ENCODE peak calls at places on chromosomes 12 and 14, in four cellular contexts. One of them, this sample, is unnamed.
A peak's percentile ranks its signal among the peaks of the same experiment; 100 is the strongest.

GRCh38 chr14:96639550-96639949 is 137.4 kb downstream of the PAPOLA start:
- DNase-seq in transverse colon: no peak
- DNase-seq in sigmoid colon: no peak
- DNase-seq in SK-N-SH: no peak
- DNase-seq in this sample: no peak

GRCh38 chr14:103518416-103519042 is 4.1 kb downstream of the CKB start:
- DNase-seq in transverse colon: peak; percentile 80
- DNase-seq in sigmoid colon: peak; percentile 92
- DNase-seq in SK-N-SH: peak; percentile 92
- DNase-seq in this sample: no peak

GRCh38 chr14:72538387-72538786 is 355.5 kb downstream of the DPF3 start:
- DNase-seq in transverse colon: no peak
- DNase-seq in sigmoid colon: no peak
- DNase-seq in SK-N-SH: no peak
- DNase-seq in this sample: peak; percentile 57

GRCh38 chr14:45811155-45811554 is 558.2 kb upstream of the MIS18BP1 start:
- DNase-seq in transverse colon: no peak
- DNase-seq in sigmoid colon: no peak
- DNase-seq in SK-N-SH: no peak
- DNase-seq in this sample: no peak

GRCh38 chr14:94770251-94770749 is 387 bp upstream of the GSC start:
- DNase-seq in transverse colon: no peak
- DNase-seq in sigmoid colon: no peak
- DNase-seq in SK-N-SH: no peak
- DNase-seq in this sample: no peak

GRCh38 chr14:50856660-50857059 is 15.2 kb upstream of the ABHD12B start:
- DNase-seq in transverse colon: no peak
- DNase-seq in sigmoid colon: no peak
- DNase-seq in SK-N-SH: no peak
- DNase-seq in this sample: no peak

GRCh38 chr14:50260511-50260910 is 29.1 kb upstream of the SOS2 start:
- DNase-seq in transverse colon: no peak
- DNase-seq in sigmoid colon: no peak
- DNase-seq in SK-N-SH: peak; percentile 19
- DNase-seq in this sample: no peak

GRCh38 chr12:56636118-56636674 is 6.1 kb upstream of the BAZ2A start:
- DNase-seq in transverse colon: peak; percentile 93
- DNase-seq in sigmoid colon: peak; percentile 96
- DNase-seq in SK-N-SH: peak; percentile 85
- DNase-seq in this sample: peak; percentile 96

GRCh38 chr12:4164591-4165558 is 108.7 kb upstream of the CCND2 start:
- DNase-seq in transverse colon: peak; percentile 50
- DNase-seq in sigmoid colon: peak; percentile 75
- DNase-seq in SK-N-SH: no peak
- DNase-seq in this sample: no peak

GRCh38 chr12:108599541-108599940 is 1.7 kb upstream of the TMEM119 start:
- DNase-seq in transverse colon: no peak
- DNase-seq in sigmoid colon: no peak
- DNase-seq in SK-N-SH: no peak
- DNase-seq in this sample: no peak

GRCh38 chr12:26017484-26018211 is 59.2 kb downstream of the RASSF8 start:
- DNase-seq in transverse colon: no peak
- DNase-seq in sigmoid colon: peak; percentile 64
- DNase-seq in SK-N-SH: peak; percentile 20
- DNase-seq in this sample: no peak

GRCh38 chr14:45558183-45558582 is 305.2 kb upstream of the MIS18BP1 start:
- DNase-seq in transverse colon: no peak
- DNase-seq in sigmoid colon: no peak
- DNase-seq in SK-N-SH: no peak
- DNase-seq in this sample: no peak

GRCh38 chr14:90714811-90715210 is 101.4 kb downstream of the TTC7B start:
- DNase-seq in transverse colon: no peak
- DNase-seq in sigmoid colon: no peak
- DNase-seq in SK-N-SH: no peak
- DNase-seq in this sample: no peak

GRCh38 chr14:70045296-70045695 is 143.5 kb downstream of the SLC8A3 start:
- DNase-seq in transverse colon: no peak
- DNase-seq in sigmoid colon: no peak
- DNase-seq in SK-N-SH: no peak
- DNase-seq in this sample: no peak

GRCh38 chr14:38646391-38646790 is 390.5 kb upstream of the CLEC14A start:
- DNase-seq in transverse colon: no peak
- DNase-seq in sigmoid colon: no peak
- DNase-seq in SK-N-SH: no peak
- DNase-seq in this sample: no peak

GRCh38 chr12:48933664-48934311 is 8.5 kb upstream of the FKBP11 start:
- DNase-seq in transverse colon: no peak
- DNase-seq in sigmoid colon: no peak
- DNase-seq in SK-N-SH: no peak
- DNase-seq in this sample: no peak

GRCh38 chr12:13347241-13348043 is 150.9 kb downstream of the EMP1 start:
- DNase-seq in transverse colon: no peak
- DNase-seq in sigmoid colon: no peak
- DNase-seq in SK-N-SH: no peak
- DNase-seq in this sample: peak; percentile 67

GRCh38 chr12:98328467-98328866 is 186.9 kb upstream of the TMPO start:
- DNase-seq in transverse colon: no peak
- DNase-seq in sigmoid colon: no peak
- DNase-seq in SK-N-SH: no peak
- DNase-seq in this sample: no peak

GRCh38 chr12:131087302-131087818 is 133.7 kb downstream of the ADGRD1 start:
- DNase-seq in transverse colon: no peak
- DNase-seq in sigmoid colon: peak; percentile 53
- DNase-seq in SK-N-SH: no peak
- DNase-seq in this sample: no peak

DNA sequence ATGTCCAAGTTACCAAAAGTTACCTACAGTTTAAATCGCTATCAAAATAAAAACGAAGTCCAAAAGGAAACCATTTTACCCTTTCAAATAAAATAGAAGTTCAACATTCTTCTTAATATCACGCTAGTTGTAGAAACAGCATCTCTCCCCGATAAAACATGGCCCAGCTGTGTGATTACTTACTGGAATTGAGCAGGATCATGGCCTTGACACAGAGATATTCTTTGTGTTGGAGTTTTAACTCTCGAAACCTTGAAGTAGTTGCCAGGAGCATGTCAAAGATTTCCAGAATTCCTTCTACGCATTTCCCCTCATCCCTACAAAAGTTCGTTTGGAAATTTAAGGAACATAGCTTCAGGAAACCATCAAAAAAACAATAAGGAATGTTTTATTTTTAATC is 44.8 kb downstream of the ESR2 start:
- DNase-seq in transverse colon: no peak
- DNase-seq in sigmoid colon: no peak
- DNase-seq in SK-N-SH: no peak
- DNase-seq in this sample: no peak
- TF ChIP-seq EP300 in transverse colon: no peak
- TF ChIP-seq EP300 in sigmoid colon: no peak
- TF ChIP-seq EP300 in SK-N-SH: no peak
- TF ChIP-seq EP300 in this sample: no peak

GRCh38 chr12:75712223-75712622 is 200.8 kb upstream of the KRR1 start:
- DNase-seq in transverse colon: no peak
- DNase-seq in sigmoid colon: no peak
- DNase-seq in SK-N-SH: no peak
- DNase-seq in this sample: no peak

GRCh38 chr12:75715682-75716081 is 204.3 kb upstream of the KRR1 start:
- DNase-seq in transverse colon: no peak
- DNase-seq in sigmoid colon: no peak
- DNase-seq in SK-N-SH: no peak
- DNase-seq in this sample: no peak

GRCh38 chr12:75713434-75713833 is 202.0 kb upstream of the KRR1 start:
- DNase-seq in transverse colon: no peak
- DNase-seq in sigmoid colon: no peak
- DNase-seq in SK-N-SH: no peak
- DNase-seq in this sample: no peak

GRCh38 chr12:75715323-75715644 is 203.9 kb upstream of the KRR1 start:
- DNase-seq in transverse colon: no peak
- DNase-seq in sigmoid colon: no peak
- DNase-seq in SK-N-SH: no peak
- DNase-seq in this sample: no peak

DNA sequence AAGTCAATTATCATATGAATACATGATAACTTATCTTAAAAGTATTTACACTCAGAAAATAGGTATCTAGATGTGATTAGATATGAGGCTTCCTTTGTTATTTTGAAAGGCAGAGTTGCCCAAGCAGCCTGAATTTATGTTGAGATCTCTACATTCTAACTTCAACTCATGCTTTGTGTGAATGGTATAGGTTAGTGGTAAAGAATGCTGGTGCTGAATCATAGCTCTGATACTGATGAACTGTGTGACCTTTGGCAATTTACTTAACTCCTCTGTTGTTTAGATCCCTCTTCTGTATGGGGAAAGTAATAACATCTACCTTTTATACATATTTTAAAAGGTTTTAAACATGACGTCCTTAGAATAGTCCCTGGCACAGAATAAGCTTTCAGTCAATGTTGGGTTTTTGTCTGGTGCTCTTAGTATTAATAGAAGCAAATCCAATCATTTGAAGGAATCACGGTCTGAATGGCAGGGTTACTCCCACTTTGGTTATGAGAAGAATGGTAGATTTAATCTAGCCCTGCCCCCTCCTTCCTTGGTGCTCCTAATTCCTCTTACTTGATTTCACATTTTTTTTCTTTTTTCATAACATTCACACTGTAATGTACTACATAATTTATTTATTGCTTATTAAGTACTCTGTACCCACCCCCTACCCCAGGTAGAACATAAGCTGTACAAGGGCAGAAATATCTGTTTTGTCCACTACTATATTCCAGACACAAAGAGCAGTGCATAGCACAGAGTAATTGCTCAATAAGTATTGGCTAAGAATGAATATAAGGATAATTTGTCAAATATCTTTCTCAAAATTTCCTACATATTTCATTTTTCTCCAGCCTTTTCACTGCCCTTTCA is 203.3 kb upstream of the KRR1 start:
- DNase-seq in transverse colon: no peak
- DNase-seq in sigmoid colon: no peak
- DNase-seq in SK-N-SH: no peak
- DNase-seq in this sample: no peak
- TF ChIP-seq POLR2AphosphoS5 in transverse colon: no peak
- TF ChIP-seq POLR2AphosphoS5 in sigmoid colon: no peak
- TF ChIP-seq POLR2AphosphoS5 in SK-N-SH: no peak
- TF ChIP-seq POLR2AphosphoS5 in this sample: no peak

DNA sequence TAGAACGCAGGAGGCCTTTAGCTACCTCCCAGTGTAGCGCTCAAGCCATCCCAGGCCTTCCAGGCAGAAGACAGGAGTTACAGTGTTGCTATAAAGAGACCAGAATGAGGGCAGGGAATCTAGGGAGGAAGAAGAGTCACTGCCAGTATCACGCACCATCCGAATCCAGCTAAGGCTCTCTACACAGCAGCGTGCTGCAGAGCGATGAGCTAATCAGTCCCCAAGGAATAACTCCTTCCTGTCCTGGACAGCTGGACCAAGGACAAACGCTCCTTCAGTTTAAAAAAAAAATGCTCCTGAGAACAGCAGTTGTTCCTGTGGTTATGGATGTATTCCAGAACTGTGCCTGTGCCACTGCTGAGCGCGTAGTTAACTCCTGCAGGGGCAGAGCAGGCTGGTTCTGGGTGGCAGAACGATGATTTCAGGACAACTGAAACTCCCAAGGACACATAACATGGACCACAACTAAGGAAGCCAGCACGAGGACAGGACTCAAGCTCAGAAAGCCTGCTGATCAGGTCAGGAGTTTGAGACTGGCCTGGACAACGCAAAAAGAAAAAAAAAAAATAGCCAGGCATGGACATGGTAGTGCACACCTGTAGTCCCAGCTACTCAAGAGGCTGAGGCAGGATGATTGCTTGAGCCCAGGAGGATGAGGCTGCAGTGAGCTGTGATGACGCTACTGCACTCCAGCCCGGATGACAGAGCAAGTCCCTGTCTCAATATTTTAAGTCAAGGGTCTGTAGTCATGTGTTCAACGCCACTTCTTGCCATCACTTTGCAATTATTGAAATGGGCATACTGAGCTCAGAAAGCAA is 2.6 kb downstream of the IFFO1 start:
- DNase-seq in transverse colon: no peak
- DNase-seq in sigmoid colon: peak; percentile 91
- DNase-seq in SK-N-SH: no peak
- DNase-seq in this sample: no peak
- TF ChIP-seq EP300 in transverse colon: no peak
- TF ChIP-seq EP300 in sigmoid colon: no peak
- TF ChIP-seq EP300 in SK-N-SH: no peak
- TF ChIP-seq EP300 in this sample: no peak

GRCh38 chr12:52241205-52241842 is 8.3 kb downstream of the KRT7 start:
- DNase-seq in transverse colon: no peak
- DNase-seq in sigmoid colon: peak; percentile 54
- DNase-seq in SK-N-SH: peak; percentile 13
- DNase-seq in this sample: no peak
- TF ChIP-seq POLR2AphosphoS5 in transverse colon: no peak
- TF ChIP-seq POLR2AphosphoS5 in sigmoid colon: no peak
- TF ChIP-seq POLR2AphosphoS5 in SK-N-SH: no peak
- TF ChIP-seq POLR2AphosphoS5 in this sample: no peak

GRCh38 chr14:21264025-21264801 is 5.0 kb downstream of the HNRNPC start:
- DNase-seq in transverse colon: no peak
- DNase-seq in sigmoid colon: no peak
- DNase-seq in SK-N-SH: no peak
- DNase-seq in this sample: no peak

GRCh38 chr14:21268612-21269251 is 510 bp downstream of the HNRNPC start:
- DNase-seq in transverse colon: peak; percentile 34
- DNase-seq in sigmoid colon: no peak
- DNase-seq in SK-N-SH: no peak
- DNase-seq in this sample: no peak

GRCh38 chr14:21267431-21267845 is 1.8 kb downstream of the HNRNPC start:
- DNase-seq in transverse colon: no peak
- DNase-seq in sigmoid colon: no peak
- DNase-seq in SK-N-SH: no peak
- DNase-seq in this sample: no peak

GRCh38 chr14:21267886-21268611 is 1.2 kb downstream of the HNRNPC start:
- DNase-seq in transverse colon: no peak
- DNase-seq in sigmoid colon: no peak
- DNase-seq in SK-N-SH: no peak
- DNase-seq in this sample: no peak

DNA sequence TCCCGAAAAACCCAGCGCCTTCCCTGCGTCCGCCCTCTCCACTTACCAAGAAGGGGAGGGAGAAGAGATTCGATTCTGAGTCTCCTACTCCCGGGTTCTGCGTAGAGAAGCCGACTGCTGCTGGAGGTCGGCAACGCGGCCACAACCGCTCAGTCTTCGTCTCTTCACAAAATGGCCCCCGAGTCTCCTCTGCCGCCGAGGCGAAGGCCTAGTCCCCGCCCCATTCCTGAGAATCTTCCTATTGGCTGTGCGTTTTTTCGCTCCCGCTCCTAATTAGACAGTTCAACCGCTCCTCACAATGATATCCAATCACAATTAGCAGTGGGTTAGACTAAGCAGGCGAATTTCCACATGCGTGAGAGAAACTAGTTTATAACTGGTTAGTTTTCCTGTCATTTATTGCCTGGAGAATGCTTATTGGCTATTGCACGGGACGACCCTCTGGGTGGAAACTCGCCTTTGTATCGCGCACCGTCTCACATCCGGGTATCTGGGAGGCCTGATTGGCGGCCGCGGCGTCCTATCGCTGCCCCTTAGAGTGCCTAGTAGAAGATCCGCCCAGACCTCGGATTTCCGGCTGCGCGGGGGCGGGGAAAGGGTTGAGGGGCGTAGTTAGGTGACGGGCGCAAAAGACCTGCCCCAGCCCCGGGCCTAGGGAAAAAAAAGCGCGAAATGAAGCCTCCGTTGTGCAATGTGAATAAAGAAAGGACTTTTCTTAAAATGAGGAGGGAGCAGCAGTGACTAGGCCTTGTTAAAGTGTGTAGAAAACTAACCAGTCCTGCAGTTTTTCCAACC is at the start of gene HNRNPC:
- DNase-seq in transverse colon: peak; percentile 100
- DNase-seq in sigmoid colon: peak; percentile 100
- DNase-seq in SK-N-SH: peak; percentile 93
- DNase-seq in this sample: peak; percentile 100
- TF ChIP-seq EP300 in transverse colon: no peak
- TF ChIP-seq EP300 in sigmoid colon: no peak
- TF ChIP-seq EP300 in SK-N-SH: no peak
- TF ChIP-seq EP300 in this sample: no peak

This sample was measured in suprapubic skin.